ENCODE peak calls at places on chromosomes 7 and 10, in nine cellular contexts. One of them, this sample, is unnamed. For H3K4me1, the result is how much of the 10 kb centered on the place peaks cover.

GRCh38 chr7:139426258-139427028 is 57.0 kb downstream of the KLRG2 start:
- DNase-seq in heart left ventricle: no peak
- DNase-seq in psoas muscle: no peak
- DNase-seq in A549: no peak
- DNase-seq in tibial artery: no peak
- DNase-seq in neuronal stem cell: no peak
- DNase-seq in fibroblast of lung: no peak
- DNase-seq in left ventricle myocardium inferior: peak
- DNase-seq in esophagus squamous epithelium: no peak
- DNase-seq in this sample: no peak

GRCh38 chr10:44339218-44339617 is 45.7 kb downstream of the CXCL12 start:
- DNase-seq in heart left ventricle: no peak
- DNase-seq in psoas muscle: no peak
- DNase-seq in A549: no peak
- DNase-seq in tibial artery: no peak
- DNase-seq in neuronal stem cell: no peak
- DNase-seq in fibroblast of lung: no peak
- DNase-seq in left ventricle myocardium inferior: no peak
- DNase-seq in esophagus squamous epithelium: no peak
- DNase-seq in this sample: no peak

GRCh38 chr10:78337646-78338391 is 304.2 kb downstream of the RPS24 start:
- DNase-seq in heart left ventricle: no peak
- DNase-seq in psoas muscle: no peak
- DNase-seq in A549: no peak
- DNase-seq in tibial artery: peak
- DNase-seq in neuronal stem cell: no peak
- DNase-seq in fibroblast of lung: peak
- DNase-seq in left ventricle myocardium inferior: no peak
- DNase-seq in esophagus squamous epithelium: no peak
- DNase-seq in this sample: peak

GRCh38 chr10:77507313-77507712 is 130.3 kb downstream of the KCNMA1 start:
- DNase-seq in heart left ventricle: no peak
- DNase-seq in psoas muscle: no peak
- DNase-seq in A549: no peak
- DNase-seq in tibial artery: peak
- DNase-seq in neuronal stem cell: no peak
- DNase-seq in fibroblast of lung: no peak
- DNase-seq in left ventricle myocardium inferior: no peak
- DNase-seq in esophagus squamous epithelium: no peak
- DNase-seq in this sample: no peak

GRCh38 chr10:46024948-46025347 is 5.5 kb downstream of the NCOA4 start:
- DNase-seq in heart left ventricle: no peak
- DNase-seq in psoas muscle: no peak
- DNase-seq in A549: no peak
- DNase-seq in tibial artery: no peak
- DNase-seq in neuronal stem cell: no peak
- DNase-seq in fibroblast of lung: no peak
- DNase-seq in left ventricle myocardium inferior: no peak
- DNase-seq in esophagus squamous epithelium: no peak
- DNase-seq in this sample: no peak

GRCh38 chr10:50544857-50545429 is 78.8 kb downstream of the SGMS1 start:
- DNase-seq in heart left ventricle: no peak
- DNase-seq in psoas muscle: no peak
- DNase-seq in A549: no peak
- DNase-seq in tibial artery: no peak
- DNase-seq in neuronal stem cell: no peak
- DNase-seq in fibroblast of lung: no peak
- DNase-seq in left ventricle myocardium inferior: no peak
- DNase-seq in esophagus squamous epithelium: no peak
- DNase-seq in this sample: no peak

GRCh38 chr7:25638590-25638989 is 410.3 kb upstream of the NPVF start:
- DNase-seq in heart left ventricle: no peak
- DNase-seq in psoas muscle: no peak
- DNase-seq in A549: no peak
- DNase-seq in tibial artery: no peak
- DNase-seq in neuronal stem cell: no peak
- DNase-seq in fibroblast of lung: no peak
- DNase-seq in left ventricle myocardium inferior: no peak
- DNase-seq in esophagus squamous epithelium: no peak
- DNase-seq in this sample: no peak

GRCh38 chr7:155280446-155281410 is 16.9 kb upstream of the INSIG1 start:
- DNase-seq in heart left ventricle: no peak
- DNase-seq in psoas muscle: no peak
- DNase-seq in A549: no peak
- DNase-seq in tibial artery: peak
- DNase-seq in neuronal stem cell: no peak
- DNase-seq in fibroblast of lung: no peak
- DNase-seq in left ventricle myocardium inferior: no peak
- DNase-seq in esophagus squamous epithelium: no peak
- DNase-seq in this sample: peak

GRCh38 chr10:130018730-130019185 is 54.7 kb upstream of the EBF3 start:
- DNase-seq in heart left ventricle: no peak
- DNase-seq in psoas muscle: no peak
- DNase-seq in A549: no peak
- DNase-seq in tibial artery: peak
- DNase-seq in neuronal stem cell: no peak
- DNase-seq in fibroblast of lung: no peak
- DNase-seq in left ventricle myocardium inferior: no peak
- DNase-seq in esophagus squamous epithelium: no peak
- DNase-seq in this sample: no peak

GRCh38 chr10:69774596-69774995 is 27.1 kb upstream of the COL13A1 start:
- DNase-seq in heart left ventricle: no peak
- DNase-seq in psoas muscle: no peak
- DNase-seq in A549: no peak
- DNase-seq in tibial artery: no peak
- DNase-seq in neuronal stem cell: no peak
- DNase-seq in fibroblast of lung: no peak
- DNase-seq in left ventricle myocardium inferior: no peak
- DNase-seq in esophagus squamous epithelium: no peak
- DNase-seq in this sample: no peak

GRCh38 chr7:134255814-134256213 is 60.9 kb downstream of the SLC35B4 start:
- DNase-seq in heart left ventricle: no peak
- DNase-seq in psoas muscle: no peak
- DNase-seq in A549: peak
- DNase-seq in tibial artery: no peak
- DNase-seq in neuronal stem cell: no peak
- DNase-seq in fibroblast of lung: no peak
- DNase-seq in left ventricle myocardium inferior: no peak
- DNase-seq in esophagus squamous epithelium: no peak
- DNase-seq in this sample: no peak

GRCh38 chr7:107742678-107743566 is 1.0 kb upstream of the CBLL1 start:
- DNase-seq in heart left ventricle: peak
- DNase-seq in psoas muscle: peak
- DNase-seq in A549: no peak
- DNase-seq in tibial artery: peak
- DNase-seq in neuronal stem cell: peak
- DNase-seq in fibroblast of lung: no peak
- DNase-seq in left ventricle myocardium inferior: peak
- DNase-seq in esophagus squamous epithelium: no peak
- DNase-seq in this sample: peak

GRCh38 chr10:130109796-130110235 is 814 bp downstream of the C10orf143 start:
- DNase-seq in heart left ventricle: peak
- DNase-seq in psoas muscle: peak
- DNase-seq in A549: peak
- DNase-seq in tibial artery: peak
- DNase-seq in neuronal stem cell: peak
- DNase-seq in fibroblast of lung: peak
- DNase-seq in left ventricle myocardium inferior: peak
- DNase-seq in esophagus squamous epithelium: peak
- DNase-seq in this sample: peak

GRCh38 chr7:88202799-88203198 is 17.0 kb downstream of the SRI start:
- DNase-seq in heart left ventricle: no peak
- DNase-seq in psoas muscle: no peak
- DNase-seq in A549: no peak
- DNase-seq in tibial artery: no peak
- DNase-seq in neuronal stem cell: no peak
- DNase-seq in fibroblast of lung: no peak
- DNase-seq in left ventricle myocardium inferior: no peak
- DNase-seq in esophagus squamous epithelium: no peak
- DNase-seq in this sample: no peak

GRCh38 chr10:11153245-11153644 is 135.6 kb downstream of the CELF2 start:
- DNase-seq in heart left ventricle: no peak
- DNase-seq in psoas muscle: no peak
- DNase-seq in A549: no peak
- DNase-seq in tibial artery: no peak
- DNase-seq in neuronal stem cell: no peak
- DNase-seq in fibroblast of lung: no peak
- DNase-seq in left ventricle myocardium inferior: no peak
- DNase-seq in esophagus squamous epithelium: no peak
- DNase-seq in this sample: no peak

GRCh38 chr10:11150876-11151275 is 133.2 kb downstream of the CELF2 start:
- DNase-seq in heart left ventricle: no peak
- DNase-seq in psoas muscle: no peak
- DNase-seq in A549: no peak
- DNase-seq in tibial artery: no peak
- DNase-seq in neuronal stem cell: no peak
- DNase-seq in fibroblast of lung: no peak
- DNase-seq in left ventricle myocardium inferior: no peak
- DNase-seq in esophagus squamous epithelium: no peak
- DNase-seq in this sample: no peak

GRCh38 chr10:11154333-11154732 is 136.7 kb downstream of the CELF2 start:
- DNase-seq in heart left ventricle: no peak
- DNase-seq in psoas muscle: no peak
- DNase-seq in A549: no peak
- DNase-seq in tibial artery: no peak
- DNase-seq in neuronal stem cell: no peak
- DNase-seq in fibroblast of lung: no peak
- DNase-seq in left ventricle myocardium inferior: no peak
- DNase-seq in esophagus squamous epithelium: no peak
- DNase-seq in this sample: no peak

GRCh38 chr10:11153766-11154165 is 136.1 kb downstream of the CELF2 start:
- DNase-seq in heart left ventricle: no peak
- DNase-seq in psoas muscle: no peak
- DNase-seq in A549: no peak
- DNase-seq in tibial artery: no peak
- DNase-seq in neuronal stem cell: no peak
- DNase-seq in fibroblast of lung: no peak
- DNase-seq in left ventricle myocardium inferior: no peak
- DNase-seq in esophagus squamous epithelium: no peak
- DNase-seq in this sample: no peak

GRCh38 chr10:11152801-11153200 is 135.1 kb downstream of the CELF2 start:
- DNase-seq in heart left ventricle: no peak
- DNase-seq in psoas muscle: no peak
- DNase-seq in A549: no peak
- DNase-seq in tibial artery: no peak
- DNase-seq in neuronal stem cell: no peak
- DNase-seq in fibroblast of lung: no peak
- DNase-seq in left ventricle myocardium inferior: no peak
- DNase-seq in esophagus squamous epithelium: no peak
- DNase-seq in this sample: no peak
- H3K4me1 ChIP-seq in heart left ventricle: half or more
- H3K4me1 ChIP-seq in psoas muscle: half or more
- H3K4me1 ChIP-seq in A549: under half
- H3K4me1 ChIP-seq in tibial artery: under half
- H3K4me1 ChIP-seq in neuronal stem cell: under half
- H3K4me1 ChIP-seq in fibroblast of lung: under half
- H3K4me1 ChIP-seq in left ventricle myocardium inferior: half or more
- H3K4me1 ChIP-seq in esophagus squamous epithelium: half or more
- H3K4me1 ChIP-seq in this sample: under half

DNA sequence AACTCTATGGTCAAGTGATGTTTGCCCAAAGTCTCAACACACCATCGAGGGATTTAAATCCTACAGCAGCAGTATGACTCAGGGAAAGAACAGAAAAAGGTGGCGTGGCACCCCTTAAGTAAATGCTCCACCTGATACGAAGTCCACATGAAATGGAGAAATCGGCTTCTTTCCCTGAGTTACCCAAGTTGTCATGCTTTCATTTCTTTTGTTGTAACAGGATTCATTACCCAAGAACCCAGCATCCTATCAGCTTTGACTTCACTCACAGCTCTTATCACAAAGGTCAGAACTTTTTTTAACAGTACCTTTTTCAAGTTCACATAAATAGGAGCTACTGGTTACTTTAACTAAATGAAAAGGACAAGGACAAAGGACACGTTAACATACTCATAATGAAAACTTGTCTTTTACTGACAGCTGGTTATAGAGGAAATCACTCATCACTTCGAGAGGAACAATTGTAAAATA is 219.8 kb upstream of the FRMD4A start:
- DNase-seq in heart left ventricle: no peak
- DNase-seq in psoas muscle: no peak
- DNase-seq in A549: peak
- DNase-seq in tibial artery: no peak
- DNase-seq in neuronal stem cell: no peak
- DNase-seq in fibroblast of lung: no peak
- DNase-seq in left ventricle myocardium inferior: no peak
- DNase-seq in esophagus squamous epithelium: no peak
- DNase-seq in this sample: no peak
- H3K4me1 ChIP-seq in heart left ventricle: under half
- H3K4me1 ChIP-seq in psoas muscle: under half
- H3K4me1 ChIP-seq in A549: half or more
- H3K4me1 ChIP-seq in tibial artery: under half
- H3K4me1 ChIP-seq in neuronal stem cell: under half
- H3K4me1 ChIP-seq in fibroblast of lung: under half
- H3K4me1 ChIP-seq in left ventricle myocardium inferior: under half
- H3K4me1 ChIP-seq in esophagus squamous epithelium: under half
- H3K4me1 ChIP-seq in this sample: under half

DNA sequence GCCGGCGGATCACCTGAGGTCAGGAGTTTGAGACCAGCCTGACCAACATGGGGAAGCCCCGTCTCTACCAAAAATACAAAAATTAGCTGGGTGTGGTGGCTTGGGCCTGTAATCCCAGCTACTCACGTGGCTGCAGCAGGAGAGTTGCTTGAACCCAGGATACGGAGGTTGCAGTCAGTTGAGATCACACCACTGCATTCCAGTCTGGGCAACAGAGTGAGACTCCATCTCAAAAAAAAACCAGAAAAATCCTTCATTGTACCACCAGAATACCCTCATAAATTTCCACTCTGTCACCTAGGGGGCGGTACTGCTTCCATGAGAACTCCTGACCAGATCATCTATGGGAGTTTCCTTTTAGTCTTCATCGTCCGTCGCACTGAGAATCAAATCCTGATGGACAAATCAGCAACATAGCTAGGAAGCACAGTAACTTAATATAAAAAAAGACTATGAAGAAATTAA is 225.8 kb upstream of the KLF14 start:
- DNase-seq in heart left ventricle: no peak
- DNase-seq in psoas muscle: no peak
- DNase-seq in A549: peak
- DNase-seq in tibial artery: no peak
- DNase-seq in neuronal stem cell: no peak
- DNase-seq in fibroblast of lung: peak
- DNase-seq in left ventricle myocardium inferior: no peak
- DNase-seq in esophagus squamous epithelium: no peak
- DNase-seq in this sample: no peak
- H3K4me1 ChIP-seq in heart left ventricle: half or more
- H3K4me1 ChIP-seq in psoas muscle: half or more
- H3K4me1 ChIP-seq in A549: half or more
- H3K4me1 ChIP-seq in tibial artery: under half
- H3K4me1 ChIP-seq in neuronal stem cell: under half
- H3K4me1 ChIP-seq in fibroblast of lung: under half
- H3K4me1 ChIP-seq in left ventricle myocardium inferior: half or more
- H3K4me1 ChIP-seq in esophagus squamous epithelium: half or more
- H3K4me1 ChIP-seq in this sample: under half

DNA sequence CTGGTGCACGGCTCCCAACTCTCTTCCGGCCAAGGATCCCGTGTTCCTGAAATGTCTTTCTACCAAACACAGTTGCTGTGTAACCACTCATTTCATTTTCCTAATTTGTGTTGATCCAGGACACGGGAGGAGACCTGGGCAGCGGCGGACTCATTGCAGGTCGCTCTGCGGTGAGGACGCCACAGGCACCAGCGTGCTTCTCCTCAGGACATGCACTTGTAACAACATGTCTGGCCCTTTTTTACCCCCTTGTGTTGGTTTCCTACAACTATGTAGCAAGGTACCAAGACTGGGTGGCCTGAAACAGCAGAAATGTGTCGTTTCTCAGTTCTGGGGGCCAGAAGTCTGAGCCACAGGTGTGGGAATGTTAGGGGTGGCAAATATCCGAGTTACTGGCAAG is 18.2 kb downstream of the CALML5 start:
- DNase-seq in heart left ventricle: no peak
- DNase-seq in psoas muscle: no peak
- DNase-seq in A549: no peak
- DNase-seq in tibial artery: no peak
- DNase-seq in neuronal stem cell: no peak
- DNase-seq in fibroblast of lung: no peak
- DNase-seq in left ventricle myocardium inferior: no peak
- DNase-seq in esophagus squamous epithelium: no peak
- DNase-seq in this sample: no peak
- H3K4me1 ChIP-seq in heart left ventricle: under half
- H3K4me1 ChIP-seq in psoas muscle: under half
- H3K4me1 ChIP-seq in A549: under half
- H3K4me1 ChIP-seq in tibial artery: under half
- H3K4me1 ChIP-seq in neuronal stem cell: under half
- H3K4me1 ChIP-seq in fibroblast of lung: under half
- H3K4me1 ChIP-seq in left ventricle myocardium inferior: under half
- H3K4me1 ChIP-seq in esophagus squamous epithelium: under half
- H3K4me1 ChIP-seq in this sample: under half

This sample was measured in Peyer's patch.